ENCODE peak calls at places on chromosomes 4 and X, in nine cellular contexts. V, Q, J, G, R, U, M, F and K are unnamed samples. For H3K4me1, the result is how much of the 10 kb centered on the place peaks cover.

GRCh38 chr4:76270776-76271175 is 19.3 kb downstream of the FAM47E start:
- DNase-seq in V (no peak), Q (no peak), J (no peak), G (no peak), R (no peak), U (no peak), M (peak), F (no peak), K (no peak)

GRCh38 chr4:137609693-137610450 is 77.6 kb upstream of the PCDH18 start:
- DNase-seq in V (no peak), Q (no peak), J (no peak), G (no peak), R (no peak), U (no peak), M (no peak), F (no peak), K (no peak)

GRCh38 chrX:9797961-9798360 is 11.7 kb downstream of the SHROOM2 start:
- DNase-seq in V (no peak), Q (no peak), J (no peak), G (no peak), R (no peak), U (no peak), M (no peak), F (no peak), K (no peak)

GRCh38 chr4:183905593-183906485 is 732 bp downstream of the STOX2 start:
- DNase-seq in V (peak), Q (no peak), J (no peak), G (peak), R (peak), U (peak), M (no peak), F (peak), K (peak)

GRCh38 chr4:155509619-155510018 is 132.9 kb upstream of the MAP9 start:
- DNase-seq in V (no peak), Q (no peak), J (no peak), G (no peak), R (no peak), U (no peak), M (no peak), F (no peak), K (no peak)

GRCh38 chr4:150619032-150619431 is 37.1 kb downstream of the MAB21L2 start:
- DNase-seq in V (no peak), Q (no peak), J (no peak), G (no peak), R (no peak), U (no peak), M (no peak), F (no peak), K (no peak)

GRCh38 chrX:323721-324628 is 5.4 kb upstream of the GTPBP6 start:
- DNase-seq in V (no peak), Q (no peak), J (peak), G (peak), R (peak), U (no peak), M (peak), F (no peak), K (peak)

GRCh38 chrX:8916697-8917096 is 115.5 kb upstream of the FAM9A start:
- DNase-seq in V (no peak), Q (no peak), J (no peak), G (no peak), R (no peak), U (no peak), M (no peak), F (no peak), K (no peak)

GRCh38 chr4:8595237-8596087 is 2.9 kb downstream of the CPZ start:
- DNase-seq in V (no peak), Q (no peak), J (no peak), G (peak), R (no peak), U (no peak), M (no peak), F (no peak), K (no peak)

GRCh38 chr4:111854494-111855087 is 290.7 kb upstream of the FAM241A start:
- DNase-seq in V (no peak), Q (no peak), J (peak), G (peak), R (no peak), U (no peak), M (peak), F (no peak), K (no peak)

GRCh38 chrX:38260231-38260630 is 39.6 kb upstream of the SRPX start:
- DNase-seq in V (no peak), Q (no peak), J (peak), G (peak), R (no peak), U (no peak), M (no peak), F (no peak), K (no peak)

GRCh38 chrX:97527725-97528124 is 644.0 kb downstream of the RPA4 start:
- DNase-seq in V (no peak), Q (no peak), J (peak), G (no peak), R (no peak), U (no peak), M (no peak), F (no peak), K (no peak)

GRCh38 chr4:16772366-16772850 is 126.0 kb downstream of the LDB2 start:
- DNase-seq in V (no peak), Q (no peak), J (no peak), G (no peak), R (no peak), U (no peak), M (no peak), F (no peak), K (no peak)

GRCh38 chr4:16168710-16169388 is 57.4 kb downstream of the TAPT1 start:
- DNase-seq in V (no peak), Q (no peak), J (no peak), G (peak), R (no peak), U (no peak), M (no peak), F (no peak), K (no peak)

GRCh38 chr4:185469539-185470154 is 1.9 kb downstream of the CCDC110 start:
- DNase-seq in V (no peak), Q (no peak), J (no peak), G (peak), R (no peak), U (no peak), M (no peak), F (no peak), K (no peak)

GRCh38 chrX:15391850-15392249 is 7.6 kb upstream of the VEGFD start:
- DNase-seq in V (no peak), Q (no peak), J (no peak), G (no peak), R (no peak), U (no peak), M (no peak), F (no peak), K (no peak)

DNA sequence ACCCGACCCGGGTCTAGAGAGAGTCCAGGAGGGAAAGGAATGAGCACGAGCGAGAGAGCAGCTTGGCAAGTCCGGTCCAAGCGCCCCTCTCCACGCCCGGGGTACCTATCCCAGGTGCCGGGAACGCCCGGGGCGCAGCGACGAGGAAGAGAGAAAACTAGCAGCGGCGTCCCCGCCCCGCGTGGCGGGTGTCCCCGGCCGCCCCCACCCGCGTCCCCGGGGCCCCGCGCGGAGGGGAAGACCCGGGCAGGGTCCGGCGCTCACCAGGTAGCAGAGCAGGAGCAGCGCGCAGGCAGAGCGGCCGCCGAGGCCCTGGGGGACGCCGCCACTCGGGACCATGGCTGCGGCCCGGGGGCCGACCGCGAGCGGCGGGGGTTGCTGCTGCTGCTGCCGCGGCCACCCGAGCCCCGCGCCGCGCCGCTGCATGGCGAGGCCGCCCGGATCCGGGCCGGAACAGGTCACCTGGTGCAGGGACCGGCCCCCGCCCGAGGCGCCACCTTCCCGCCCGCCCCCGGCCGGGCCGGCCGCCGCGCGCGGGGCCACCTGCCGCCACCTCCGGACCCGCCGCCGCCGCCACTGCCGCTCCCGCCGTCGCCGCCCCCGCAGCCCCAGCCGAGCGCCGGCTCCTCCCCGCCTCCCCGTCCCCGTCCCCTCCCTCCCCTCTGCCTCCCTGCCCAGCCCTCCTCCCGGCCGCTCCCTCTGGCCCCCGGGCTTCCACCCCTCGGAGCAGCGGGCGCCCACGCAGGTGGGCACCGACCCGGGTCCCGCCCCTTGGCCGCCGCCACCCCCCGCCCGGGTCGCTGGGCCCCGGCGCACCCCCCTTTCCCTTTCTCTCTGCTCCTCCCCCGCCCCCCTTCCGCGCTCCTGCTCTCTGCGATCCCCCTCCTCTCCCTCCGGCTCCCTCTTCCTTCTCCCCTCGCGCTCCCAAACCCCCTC is at the start of gene SEL1L3:
- DNase-seq in V (peak), Q (no peak), J (peak), G (peak), R (peak), U (peak), M (no peak), F (peak), K (peak)
- H3K4me1 ChIP-seq in V (under half), Q (under half), J (half or more), G (under half), R (half or more), U (under half), M (under half), F (under half), K (half or more)

GRCh38 chr4:2482693-2483092 is 13.8 kb downstream of the RNF4 start:
- DNase-seq in V (no peak), Q (no peak), J (peak), G (no peak), R (no peak), U (no peak), M (no peak), F (peak), K (peak)
- H3K4me1 ChIP-seq in V (under half), Q (under half), J (half or more), G (half or more), R (half or more), U (half or more), M (under half), F (under half), K (half or more)

GRCh38 chrX:2854918-2855317 is 26.2 kb downstream of the GYG2 start:
- DNase-seq in V (peak), Q (no peak), J (no peak), G (no peak), R (no peak), U (no peak), M (no peak), F (no peak), K (no peak)

GRCh38 chrX:2859197-2859797 is 30.6 kb downstream of the GYG2 start:
- DNase-seq in V (no peak), Q (no peak), J (no peak), G (no peak), R (no peak), U (no peak), M (no peak), F (no peak), K (no peak)

DNA sequence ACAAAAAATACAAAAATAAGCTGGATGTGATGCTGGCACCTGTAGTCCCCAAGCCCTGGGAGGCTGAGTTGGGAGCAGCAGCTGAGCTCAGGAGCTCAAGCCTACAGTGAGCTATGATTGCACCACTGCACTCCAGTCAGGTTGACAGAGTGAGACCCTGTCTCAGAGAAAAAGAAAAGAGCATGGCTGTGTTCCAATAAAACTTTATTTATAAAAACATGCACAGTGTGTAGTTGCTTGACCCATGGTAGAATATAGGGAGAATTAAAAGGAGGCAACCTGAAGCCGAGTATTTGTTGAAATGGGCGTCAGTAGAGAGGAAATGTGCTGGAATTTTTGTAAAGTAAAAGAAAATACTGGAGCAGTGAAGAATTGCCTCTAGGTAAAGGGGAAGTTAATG is 27.0 kb downstream of the GYG2 start:
- DNase-seq in V (no peak), Q (no peak), J (no peak), G (no peak), R (no peak), U (no peak), M (no peak), F (no peak), K (no peak)
- H3K4me1 ChIP-seq in V (under half), Q (under half), J (under half), G (under half), R (under half), U (under half), M (under half), F (under half), K (under half)

GRCh38 chr4:2836391-2836859 is 7.2 kb upstream of the ADD1 start:
- DNase-seq in V (no peak), Q (no peak), J (no peak), G (peak), R (peak), U (no peak), M (no peak), F (peak), K (peak)
- H3K4me1 ChIP-seq in V (under half), Q (under half), J (half or more), G (under half), R (under half), U (under half), M (under half), F (under half), K (under half)

DNA sequence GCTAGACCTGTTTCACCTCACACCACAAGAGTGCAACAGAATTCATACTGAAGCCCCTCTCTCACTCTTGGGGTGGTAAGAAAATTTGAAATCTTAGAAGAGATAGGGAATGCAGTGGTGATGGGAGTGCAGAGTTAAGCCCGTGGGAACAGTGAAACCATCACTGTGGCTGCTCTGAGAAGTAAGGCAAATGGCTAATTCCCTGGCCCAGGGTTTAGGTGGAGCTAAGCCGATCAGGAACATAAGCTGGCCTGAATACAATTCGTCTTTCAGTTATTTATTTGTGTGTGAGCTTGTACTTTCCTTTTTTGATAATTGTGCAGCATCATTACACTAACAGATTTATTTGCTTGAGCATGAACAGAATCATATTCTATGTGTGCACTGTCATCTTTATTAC is 1070.6 kb downstream of the STPG2 start:
- DNase-seq in V (no peak), Q (no peak), J (no peak), G (no peak), R (no peak), U (no peak), M (no peak), F (no peak), K (no peak)
- H3K4me1 ChIP-seq in V (under half), Q (under half), J (under half), G (under half), R (under half), U (under half), M (under half), F (under half), K (under half)

GRCh38 chr4:86939123-86939522 is 4.3 kb downstream of the AFF1 start:
- DNase-seq in V (no peak), Q (no peak), J (peak), G (no peak), R (no peak), U (no peak), M (no peak), F (no peak), K (no peak)
- H3K4me1 ChIP-seq in V (under half), Q (under half), J (half or more), G (under half), R (half or more), U (under half), M (under half), F (under half), K (half or more)

GRCh38 chr4:87109945-87110344 is 110.5 kb downstream of the KLHL8 start:
- DNase-seq in V (no peak), Q (no peak), J (no peak), G (no peak), R (no peak), U (no peak), M (no peak), F (no peak), K (no peak)
- H3K4me1 ChIP-seq in V (under half), Q (under half), J (under half), G (under half), R (under half), U (under half), M (under half), F (under half), K (half or more)